ENCODE peak calls at places on chromosomes 7 and 10, in four cellular contexts. One of them, this sample, is unnamed.
A peak's percentile ranks its signal among the peaks of the same experiment; 100 is the strongest.

GRCh38 chr10:101216207-101216607 is 13.1 kb downstream of the LBX1 start:
- DNase-seq in lung: no peak
- DNase-seq in heart right ventricle: no peak
- DNase-seq in A673: peak; percentile 52
- DNase-seq in this sample: no peak

GRCh38 chr7:125516194-125516593 is 586.6 kb upstream of the POT1 start:
- DNase-seq in A673: peak; percentile 0
- DNase-seq in lung: no peak
- DNase-seq in heart right ventricle: no peak
- DNase-seq in this sample: no peak

GRCh38 chr7:116224492-116225098 is 14.3 kb downstream of the TES start:
- DNase-seq in heart right ventricle: no peak
- DNase-seq in A673: no peak
- DNase-seq in lung: no peak
- DNase-seq in this sample: no peak

GRCh38 chr7:151025924-151026671 is 1.8 kb upstream of the ATG9B start:
- DNase-seq in A673: no peak
- DNase-seq in heart right ventricle: no peak
- DNase-seq in lung: no peak
- DNase-seq in this sample: no peak

GRCh38 chr7:106026101-106026500 is 63.0 kb downstream of the CDHR3 start:
- DNase-seq in lung: no peak
- DNase-seq in A673: no peak
- DNase-seq in heart right ventricle: no peak
- DNase-seq in this sample: no peak

GRCh38 chr7:9958461-9958860 is 1015.2 kb upstream of the PHF14 start:
- DNase-seq in A673: no peak
- DNase-seq in heart right ventricle: no peak
- DNase-seq in lung: no peak
- DNase-seq in this sample: no peak

GRCh38 chr10:121157998-121158397 is 306.8 kb downstream of the WDR11 start:
- DNase-seq in A673: no peak
- DNase-seq in lung: peak; percentile 31
- DNase-seq in heart right ventricle: no peak
- DNase-seq in this sample: no peak

GRCh38 chr7:102424129-102424551 is 9.2 kb upstream of the ORAI2 start:
- DNase-seq in heart right ventricle: no peak
- DNase-seq in lung: no peak
- DNase-seq in A673: no peak
- DNase-seq in this sample: no peak

GRCh38 chr10:13390604-13391522 is 42.8 kb upstream of the SEPHS1 start:
- DNase-seq in lung: no peak
- DNase-seq in heart right ventricle: no peak
- DNase-seq in A673: peak; percentile 66
- DNase-seq in this sample: no peak

GRCh38 chr10:16689227-16689626 is 128.0 kb downstream of the RSU1 start:
- DNase-seq in heart right ventricle: no peak
- DNase-seq in lung: no peak
- DNase-seq in A673: no peak
- DNase-seq in this sample: no peak

GRCh38 chr7:149595541-149595940 is 97.9 kb upstream of the ZNF746 start:
- DNase-seq in A673: no peak
- DNase-seq in lung: no peak
- DNase-seq in heart right ventricle: no peak
- DNase-seq in this sample: no peak

GRCh38 chr10:60611291-60611747 is 167.0 kb upstream of the CDK1 start:
- DNase-seq in A673: peak; percentile 45
- DNase-seq in heart right ventricle: no peak
- DNase-seq in lung: no peak
- DNase-seq in this sample: peak; percentile 64

GRCh38 chr10:128846927-128847326 is 620.1 kb upstream of the MGMT start:
- DNase-seq in A673: no peak
- DNase-seq in lung: no peak
- DNase-seq in heart right ventricle: no peak
- DNase-seq in this sample: no peak

GRCh38 chr10:73991846-73992245 is 6.1 kb upstream of the VCL start:
- DNase-seq in A673: no peak
- DNase-seq in lung: peak; percentile 51
- DNase-seq in heart right ventricle: no peak
- DNase-seq in this sample: no peak

GRCh38 chr7:158275711-158276413 is 311.8 kb downstream of the PTPRN2 start:
- DNase-seq in heart right ventricle: no peak
- DNase-seq in lung: no peak
- DNase-seq in A673: no peak
- DNase-seq in this sample: no peak

GRCh38 chr7:30475580-30475979 is 3.0 kb downstream of the NOD1 start:
- DNase-seq in lung: no peak
- DNase-seq in heart right ventricle: no peak
- DNase-seq in A673: no peak
- DNase-seq in this sample: no peak

GRCh38 chr7:33050425-33051318 is 11.9 kb downstream of the NT5C3A start:
- DNase-seq in heart right ventricle: no peak
- DNase-seq in lung: no peak
- DNase-seq in A673: peak; percentile 76
- DNase-seq in this sample: peak; percentile 84

GRCh38 chr10:23191764-23192395 is at the start of gene PTF1A:
- DNase-seq in heart right ventricle: no peak
- DNase-seq in A673: peak; percentile 26
- DNase-seq in lung: peak; percentile 9
- DNase-seq in this sample: no peak

GRCh38 chr7:87858427-87859100 is 17.6 kb downstream of the SLC25A40 start:
- DNase-seq in A673: no peak
- DNase-seq in heart right ventricle: no peak
- DNase-seq in lung: no peak
- DNase-seq in this sample: no peak

GRCh38 chr10:92291921-92292860 is 1.2 kb downstream of the MARCHF5 start:
- DNase-seq in lung: peak; percentile 36
- DNase-seq in heart right ventricle: peak; percentile 44
- DNase-seq in A673: peak; percentile 66
- DNase-seq in this sample: peak; percentile 82

GRCh38 chr10:128061306-128062300 is 64.6 kb downstream of the MKI67 start:
- DNase-seq in heart right ventricle: no peak
- DNase-seq in A673: no peak
- DNase-seq in lung: no peak
- DNase-seq in this sample: no peak

GRCh38 chr10:30502266-30503058 is 68.5 kb downstream of the MAP3K8 start:
- DNase-seq in lung: no peak
- DNase-seq in heart right ventricle: no peak
- DNase-seq in A673: no peak
- DNase-seq in this sample: peak; percentile 68

GRCh38 chr10:1498746-1499343 is 238.5 kb downstream of the ADARB2 start:
- DNase-seq in heart right ventricle: no peak
- DNase-seq in A673: no peak
- DNase-seq in lung: no peak
- DNase-seq in this sample: no peak

GRCh38 chr10:105973252-105973877 is 1191.1 kb downstream of the SORCS1 start:
- DNase-seq in heart right ventricle: no peak
- DNase-seq in A673: peak; percentile 68
- DNase-seq in lung: no peak
- DNase-seq in this sample: no peak

GRCh38 chr7:100626530-100627237 is 14.3 kb downstream of the MOSPD3 start:
- DNase-seq in heart right ventricle: peak; percentile 85
- DNase-seq in A673: peak; percentile 91
- DNase-seq in lung: peak; percentile 85
- DNase-seq in this sample: peak; percentile 89

GRCh38 chr7:135189961-135190360 is 19.5 kb upstream of the CYREN start:
- DNase-seq in heart right ventricle: no peak
- DNase-seq in A673: no peak
- DNase-seq in lung: no peak
- DNase-seq in this sample: peak; percentile 11

GRCh38 chr7:134784251-134785049 is 5.0 kb downstream of the CALD1 start:
- DNase-seq in heart right ventricle: no peak
- DNase-seq in lung: no peak
- DNase-seq in A673: no peak
- DNase-seq in this sample: no peak

GRCh38 chr10:26931223-26931622 is 70.5 kb upstream of the ABI1 start:
- DNase-seq in lung: no peak
- DNase-seq in A673: no peak
- DNase-seq in heart right ventricle: peak; percentile 25
- DNase-seq in this sample: no peak

GRCh38 chr7:130877676-130878305 is 143.8 kb upstream of the KLF14 start:
- DNase-seq in lung: no peak
- DNase-seq in heart right ventricle: no peak
- DNase-seq in A673: peak; percentile 87
- DNase-seq in this sample: no peak
- H3K4me1 ChIP-seq in lung: peaks cover 15% of the 10 kb centered on the region
- H3K4me1 ChIP-seq in heart right ventricle: peaks cover 23% of the 10 kb centered on the region
- H3K4me1 ChIP-seq in A673: peaks cover 82% of the 10 kb centered on the region
- H3K4me1 ChIP-seq in this sample: peaks cover 57% of the 10 kb centered on the region

DNA sequence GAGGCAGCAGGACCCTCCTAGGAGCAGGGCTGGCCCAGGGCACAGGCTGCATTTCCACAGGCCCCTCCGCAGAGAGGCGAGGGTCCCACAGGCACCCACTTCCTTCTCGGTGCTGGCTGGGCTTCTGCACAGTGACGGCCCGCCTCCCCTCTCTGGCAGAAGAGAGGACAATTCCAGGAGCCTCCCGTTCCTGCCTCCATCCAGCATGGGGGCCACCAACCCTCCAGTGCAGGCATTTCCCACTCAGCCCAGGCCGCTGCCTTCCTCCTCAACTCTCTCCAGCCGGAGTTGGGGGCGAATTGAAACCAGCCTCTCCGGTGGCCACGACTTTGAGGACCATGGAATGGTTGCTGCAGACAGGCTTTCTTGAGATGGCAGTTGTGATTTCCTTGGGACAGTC is 125.0 kb upstream of the PPP2R2D start:
- DNase-seq in lung: no peak
- DNase-seq in A673: no peak
- DNase-seq in heart right ventricle: no peak
- DNase-seq in this sample: no peak
- H3K27me3 ChIP-seq in lung: no peaks in the 10 kb centered on the region
- H3K27me3 ChIP-seq in A673: no peaks in the 10 kb centered on the region
- H3K27me3 ChIP-seq in heart right ventricle: peaks cover 22% of the 10 kb centered on the region
- H3K27me3 ChIP-seq in this sample: peaks cover 8% of the 10 kb centered on the region

GRCh38 chr10:72567421-72567820 is 58.5 kb downstream of the MICU1 start:
- DNase-seq in A673: no peak
- DNase-seq in heart right ventricle: no peak
- DNase-seq in lung: peak; percentile 54
- DNase-seq in this sample: peak; percentile 35
- H3K4me3 ChIP-seq in A673: no peak overlapping the region
- H3K4me3 ChIP-seq in heart right ventricle: no peak overlapping the region
- H3K4me3 ChIP-seq in lung: no peak overlapping the region
- H3K4me3 ChIP-seq in this sample: no peak overlapping the region

GRCh38 chr10:124723826-124724225 is 20.4 kb downstream of the FAM53B start:
- DNase-seq in heart right ventricle: no peak
- DNase-seq in A673: no peak
- DNase-seq in lung: no peak
- DNase-seq in this sample: no peak

GRCh38 chr10:124724279-124725027 is 19.7 kb downstream of the FAM53B start:
- DNase-seq in heart right ventricle: no peak
- DNase-seq in A673: no peak
- DNase-seq in lung: no peak
- DNase-seq in this sample: no peak

GRCh38 chr10:124722812-124723783 is 21.1 kb downstream of the FAM53B start:
- DNase-seq in A673: no peak
- DNase-seq in heart right ventricle: peak; percentile 67
- DNase-seq in lung: no peak
- DNase-seq in this sample: no peak

GRCh38 chr10:124719213-124719851 is 24.8 kb downstream of the FAM53B start:
- DNase-seq in lung: peak; percentile 71
- DNase-seq in heart right ventricle: no peak
- DNase-seq in A673: peak; percentile 73
- DNase-seq in this sample: peak; percentile 55

DNA sequence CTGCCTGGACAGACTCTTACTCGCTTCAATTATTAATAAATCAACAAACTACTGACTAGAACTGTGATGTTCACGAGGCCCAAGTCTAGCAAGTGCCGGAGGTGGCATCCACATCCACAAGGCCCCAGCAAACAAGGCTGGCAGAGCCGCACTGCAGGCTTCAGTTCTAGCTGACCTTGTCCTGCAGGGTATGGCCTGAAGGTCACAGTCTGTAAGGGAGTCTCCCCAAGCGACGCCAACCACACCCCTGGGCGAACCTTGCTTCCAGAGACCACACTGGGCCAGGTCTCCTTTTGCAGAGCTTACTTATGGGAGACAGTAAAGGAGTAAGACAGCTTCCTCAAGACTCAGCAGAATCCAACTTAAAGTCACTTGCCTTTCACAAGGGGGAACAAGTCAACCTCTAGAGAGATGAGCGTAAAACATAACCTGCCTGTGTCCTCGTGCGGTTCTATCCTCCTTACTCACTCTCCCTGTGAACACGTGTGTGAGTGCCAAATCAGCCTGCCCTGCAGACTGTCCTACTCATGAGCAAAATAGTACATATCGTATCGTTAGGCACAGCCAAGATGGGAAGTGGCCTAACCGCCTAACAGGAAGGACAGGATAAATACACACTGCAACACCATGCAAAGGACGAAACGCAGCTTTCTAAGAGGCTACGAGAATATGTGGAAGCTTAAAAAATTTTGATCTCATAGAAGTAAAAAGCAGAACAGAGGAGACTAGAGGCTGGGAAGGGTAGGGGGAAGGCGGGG is 22.7 kb downstream of the FAM53B start:
- DNase-seq in A673: no peak
- DNase-seq in lung: no peak
- DNase-seq in heart right ventricle: no peak
- DNase-seq in this sample: no peak
- H3K4me1 ChIP-seq in A673: peaks cover 19% of the 10 kb centered on the region
- H3K4me1 ChIP-seq in lung: peaks cover 38% of the 10 kb centered on the region
- H3K4me1 ChIP-seq in heart right ventricle: peaks cover 100% of the 10 kb centered on the region
- H3K4me1 ChIP-seq in this sample: peaks cover 37% of the 10 kb centered on the region

DNA sequence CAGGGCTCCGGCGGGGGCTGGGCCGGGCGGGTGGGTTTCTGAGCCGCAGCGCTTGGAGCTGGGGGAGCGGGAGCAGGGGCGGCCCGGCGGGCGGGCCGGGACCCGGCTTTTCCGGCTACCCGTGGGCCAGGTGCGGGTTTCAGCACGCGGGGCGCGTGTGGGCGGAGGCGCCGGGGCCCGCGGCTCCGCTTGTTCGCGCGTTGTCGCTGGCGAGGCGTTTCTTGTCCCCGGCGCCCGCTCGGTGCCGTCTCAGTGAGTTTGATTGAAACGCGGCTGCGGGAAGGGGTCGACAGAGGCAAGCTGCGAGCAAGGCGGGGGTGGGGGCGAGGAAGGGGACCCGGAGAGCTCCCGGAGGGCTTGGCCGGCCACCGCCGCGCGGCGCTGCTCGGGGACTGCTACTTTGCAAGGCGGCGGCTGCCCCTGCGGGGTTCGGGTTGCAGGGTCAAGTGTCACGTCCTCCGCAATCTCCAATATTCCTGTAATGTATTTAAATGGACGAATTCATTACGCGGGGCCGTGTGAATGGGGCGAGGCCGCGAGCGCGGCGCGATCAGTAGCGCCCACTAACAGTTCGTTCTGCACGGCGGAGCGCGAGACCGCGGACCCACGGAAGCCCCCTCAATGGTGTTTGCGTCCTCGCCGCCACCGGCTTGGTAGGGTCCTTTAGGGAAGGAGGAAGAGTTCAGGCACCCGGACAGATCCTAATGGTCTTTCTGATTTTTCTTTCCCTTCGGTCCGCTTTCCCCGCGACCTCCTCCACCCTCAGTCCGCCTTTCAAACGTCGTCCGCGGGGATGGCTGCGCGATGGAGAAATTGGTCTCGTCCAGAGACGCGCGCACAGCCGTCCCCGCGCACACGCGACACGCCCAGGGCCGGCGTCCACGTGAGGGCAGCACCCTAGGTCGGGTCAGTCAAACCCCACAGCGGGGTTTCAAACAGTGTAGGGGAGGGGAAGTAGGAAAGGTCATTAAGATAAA is 76.9 kb downstream of the INSIG1 start:
- DNase-seq in lung: no peak
- DNase-seq in heart right ventricle: no peak
- DNase-seq in A673: no peak
- DNase-seq in this sample: no peak
- H3K27me3 ChIP-seq in lung: peaks cover 7% of the 10 kb centered on the region
- H3K27me3 ChIP-seq in heart right ventricle: peaks cover 100% of the 10 kb centered on the region
- H3K27me3 ChIP-seq in A673: peaks cover 98% of the 10 kb centered on the region
- H3K27me3 ChIP-seq in this sample: peaks cover 91% of the 10 kb centered on the region

This sample was measured in adipocyte.